ENCODE peak calls at places on chromosomes 5 and 9, in seven cellular contexts. M is IMR-90, G is astrocyte, J is A673, V is pancreas, A is SK-N-SH, Z is neural progenitor cell. X is an unnamed sample. For H3K9me3 and H3K4me1, the result is how much of the 10 kb centered on the place peaks cover.

GRCh38 chr9:37784291-37784639 is 599 bp downstream of the EXOSC3 start:
- DNase-seq in J (no peak), M (peak), Z (no peak), A (no peak), V (no peak), G (no peak), X (no peak)

GRCh38 chr5:94021246-94021645 is 279.8 kb upstream of the POU5F2 start:
- DNase-seq in J (peak), Z (no peak), M (peak), G (peak), V (peak), A (peak), X (no peak)

GRCh38 chr5:177473461-177473991 is at the start of gene DBN1:
- DNase-seq in V (no peak), A (peak), J (peak), G (no peak), M (no peak), Z (peak), X (peak)

GRCh38 chr5:142690641-142691040 is 4.8 kb upstream of the FGF1 start:
- DNase-seq in J (no peak), Z (no peak), V (no peak), M (no peak), A (no peak), G (no peak), X (no peak)

GRCh38 chr5:79702606-79703380 is 13.2 kb downstream of the CMYA5 start:
- DNase-seq in Z (peak), A (peak), J (peak), V (no peak), M (no peak), G (no peak), X (peak)

GRCh38 chr5:127958421-127959011 is 125.0 kb upstream of the SLC12A2 start:
- DNase-seq in Z (no peak), J (peak), A (no peak), G (no peak), M (no peak), V (no peak), X (no peak)

GRCh38 chr9:114098660-114099522 is at the start of gene KIF12:
- DNase-seq in Z (peak), M (no peak), V (peak), G (no peak), A (peak), J (peak), X (peak)

GRCh38 chr9:120893585-120893857 is 16.5 kb upstream of the PHF19 start:
- DNase-seq in G (peak), V (no peak), Z (no peak), A (no peak), M (peak), J (no peak), X (no peak)

GRCh38 chr9:93672622-93673270 is 96.4 kb downstream of the PHF2 start:
- DNase-seq in A (peak), M (no peak), J (no peak), V (no peak), G (no peak), Z (no peak), X (no peak)

GRCh38 chr5:139091439-139092156 is 106.6 kb downstream of the SIL1 start:
- DNase-seq in Z (peak), G (no peak), V (no peak), J (no peak), A (no peak), M (no peak), X (no peak)

GRCh38 chr9:68979538-68980314 is 34.2 kb downstream of the PRKACG start:
- DNase-seq in A (no peak), V (no peak), M (no peak), Z (no peak), J (peak), G (no peak), X (no peak)

GRCh38 chr9:95511232-95511951 is 5.4 kb downstream of the PTCH1 start:
- DNase-seq in A (no peak), J (peak), M (peak), Z (peak), G (no peak), V (no peak), X (peak)

GRCh38 chr5:62686692-62687091 is 108.1 kb downstream of the LRRC70 start:
- DNase-seq in M (no peak), G (no peak), Z (no peak), J (no peak), V (no peak), A (no peak), X (no peak)

GRCh38 chr9:78054180-78054579 is 22.6 kb upstream of the GNAQ start:
- DNase-seq in V (no peak), J (no peak), G (no peak), A (no peak), M (no peak), Z (no peak), X (no peak)

GRCh38 chr5:10535237-10535530 is 28.7 kb upstream of the ANKRD33B start:
- DNase-seq in G (no peak), Z (no peak), M (no peak), J (no peak), V (no peak), A (no peak), X (no peak)

GRCh38 chr5:135308245-135308644 is 90.8 kb downstream of the MACROH2A1 start:
- DNase-seq in V (no peak), J (no peak), A (no peak), M (peak), G (peak), Z (no peak), X (no peak)

GRCh38 chr5:56685503-56686217 is 129.7 kb upstream of the MAP3K1 start:
- DNase-seq in V (no peak), Z (no peak), G (no peak), J (no peak), A (no peak), M (peak), X (no peak)

GRCh38 chr5:143495124-143495523 is 91.6 kb upstream of the NR3C1 start:
- DNase-seq in V (no peak), M (peak), G (no peak), A (no peak), J (peak), Z (no peak), X (no peak)

GRCh38 chr9:129109952-129110739 is 447 bp downstream of the CRAT start:
- DNase-seq in J (no peak), V (peak), M (peak), G (no peak), Z (no peak), A (no peak), X (peak)

GRCh38 chr9:93659044-93659836 is 82.9 kb downstream of the PHF2 start:
- DNase-seq in J (no peak), V (no peak), Z (no peak), G (no peak), A (no peak), M (no peak), X (peak)

GRCh38 chr9:82539126-82539525 is 523.8 kb downstream of the RASEF start:
- DNase-seq in V (no peak), G (no peak), J (no peak), A (no peak), Z (no peak), M (no peak), X (no peak)

GRCh38 chr5:137366526-137366925 is 132.6 kb downstream of the SPOCK1 start:
- DNase-seq in A (peak), V (no peak), J (no peak), Z (no peak), G (peak), M (no peak), X (no peak)

GRCh38 chr5:81922790-81923398 is 48.9 kb upstream of the ATG10 start:
- DNase-seq in M (no peak), Z (no peak), A (peak), J (no peak), V (no peak), G (no peak), X (peak)

GRCh38 chr9:138062196-138062595 is 184.6 kb downstream of the CACNA1B start:
- DNase-seq in A (no peak), M (no peak), Z (no peak), V (no peak), G (no peak), J (no peak), X (no peak)

GRCh38 chr5:116646611-116647289 is 72.1 kb upstream of the SEMA6A start:
- DNase-seq in J (no peak), A (no peak), V (no peak), M (no peak), G (no peak), Z (no peak), X (no peak)

GRCh38 chr5:10215366-10215765 is 34.3 kb downstream of the ATPSCKMT start:
- DNase-seq in G (no peak), M (no peak), J (no peak), V (no peak), A (no peak), Z (no peak), X (no peak)

GRCh38 chr9:7780261-7780988 is 19.2 kb downstream of the DMAC1 start:
- DNase-seq in Z (peak), J (no peak), V (no peak), M (peak), G (peak), A (no peak), X (no peak)

GRCh38 chr9:88236531-88237453 is 98.5 kb upstream of the SPATA31C2 start:
- DNase-seq in A (no peak), J (no peak), G (peak), Z (no peak), M (peak), V (peak), X (no peak)

GRCh38 chr5:159902444-159903121 is 13.7 kb upstream of the ADRA1B start:
- DNase-seq in V (no peak), G (peak), M (peak), Z (no peak), A (no peak), J (no peak), X (no peak)

GRCh38 chr5:154479160-154479943 is 1.3 kb upstream of the HAND1 start:
- DNase-seq in V (no peak), A (no peak), M (no peak), Z (peak), J (no peak), G (no peak), X (no peak)
- H3K9me3 ChIP-seq in V (under half), A (under half), M (under half), Z (under half), J (under half), G (under half), X (under half)

GRCh38 chr5:68476854-68477253 is 261.3 kb downstream of the PIK3R1 start:
- DNase-seq in Z (no peak), A (no peak), M (no peak), V (no peak), J (no peak), G (no peak), X (no peak)
- TF ChIP-seq CTCF in Z (peak), A (peak), M (no peak), V (no peak), J (peak), G (no peak), X (peak)

GRCh38 chr5:132814441-132815294 is 1.6 kb downstream of the SOWAHA start:
- DNase-seq in A (no peak), Z (peak), M (no peak), J (no peak), G (no peak), V (no peak), X (no peak)
- H3K4me1 ChIP-seq in A (under half), Z (under half), M (under half), J (under half), G (under half), V (under half), X (under half)

GRCh38 chr9:111952559-111952958 is 55.9 kb downstream of the UGCG start:
- DNase-seq in J (no peak), A (no peak), G (peak), M (peak), V (no peak), Z (no peak), X (no peak)

GRCh38 chr9:111948958-111949357 is 52.3 kb downstream of the UGCG start:
- DNase-seq in Z (no peak), J (no peak), M (peak), G (no peak), A (no peak), V (no peak), X (no peak)

GRCh38 chr9:111953444-111953843 is 56.8 kb downstream of the UGCG start:
- DNase-seq in G (no peak), Z (no peak), A (no peak), J (no peak), M (no peak), V (no peak), X (no peak)

GRCh38 chr9:111945216-111945615 is 48.6 kb downstream of the UGCG start:
- DNase-seq in A (no peak), G (peak), V (no peak), Z (no peak), M (peak), J (no peak), X (no peak)

DNA sequence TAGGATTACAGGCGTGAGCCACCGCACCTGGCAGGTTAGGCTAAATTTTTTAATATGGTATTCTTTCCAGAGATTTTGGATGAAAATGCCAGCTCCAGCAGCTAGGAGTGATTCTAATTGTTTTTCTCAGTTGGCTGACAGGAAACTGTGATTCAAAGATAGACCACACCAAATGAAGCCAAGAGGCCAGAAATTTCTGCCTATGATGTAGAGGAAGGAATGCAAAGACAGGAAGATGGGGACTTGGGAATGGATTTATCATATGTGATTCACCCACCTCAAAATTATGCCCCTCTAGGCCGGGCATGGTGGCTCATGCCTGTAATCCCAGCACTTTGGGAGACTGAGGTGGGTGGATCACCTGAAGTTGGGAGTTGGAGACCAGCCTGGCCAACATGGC is 53.3 kb downstream of the UGCG start:
- DNase-seq in J (no peak), Z (no peak), M (peak), A (no peak), V (no peak), G (peak), X (no peak)
- H3K9me3 ChIP-seq in J (under half), Z (under half), M (under half), A (under half), V (under half), G (under half), X (under half)

GRCh38 chr5:71836084-71836483 is 117.0 kb downstream of the CARTPT start:
- DNase-seq in M (peak), V (no peak), G (peak), Z (no peak), J (peak), A (peak), X (no peak)
- TF ChIP-seq CTCF in M (peak), V (no peak), G (peak), Z (peak), J (peak), A (peak), X (peak)

DNA sequence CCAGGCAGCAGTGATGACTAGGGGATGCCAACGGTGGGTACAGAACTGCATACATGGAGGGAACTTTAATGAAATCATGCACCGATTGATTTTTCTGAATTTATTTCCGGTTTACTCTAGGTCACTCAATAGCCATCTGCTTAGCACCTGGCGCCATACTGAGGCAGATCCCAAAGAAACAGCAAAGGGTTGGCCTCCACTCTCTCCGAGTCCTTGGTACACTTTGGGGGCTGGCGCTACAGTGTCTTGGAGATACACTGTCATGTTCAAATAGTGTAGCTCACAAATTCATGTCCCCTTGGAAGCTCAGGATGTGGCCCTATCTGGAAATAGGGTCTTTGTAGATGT is 116.3 kb downstream of the BOD1 start:
- DNase-seq in V (peak), Z (no peak), J (no peak), M (no peak), G (no peak), A (no peak), X (no peak)
- H3K4me1 ChIP-seq in V (under half), Z (under half), J (under half), M (under half), G (under half), A (under half), X (under half)

DNA sequence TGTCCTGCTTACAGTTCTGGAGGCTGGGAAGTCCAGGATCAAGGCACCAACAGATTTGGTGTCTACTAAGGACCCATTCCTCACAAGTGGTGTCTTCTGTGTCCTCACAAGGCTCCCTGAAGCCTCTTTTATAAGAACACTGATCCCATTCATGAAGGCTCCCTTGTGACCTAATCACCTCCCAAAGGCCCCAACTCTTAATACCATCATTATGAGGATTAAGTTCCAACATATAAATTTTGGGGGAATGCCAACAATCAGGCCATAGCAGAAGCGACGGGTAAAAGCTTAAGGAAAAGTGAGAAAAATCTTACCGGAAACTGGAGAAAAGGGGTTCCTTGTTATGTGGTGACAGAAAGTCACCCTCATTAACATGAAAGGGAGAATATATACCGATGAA is 11.2 kb downstream of the CTNNAL1 start:
- DNase-seq in Z (no peak), J (no peak), A (no peak), V (no peak), G (no peak), M (no peak), X (no peak)
- H3K9me3 ChIP-seq in Z (under half), J (under half), A (under half), V (under half), G (under half), M (under half), X (under half)

GRCh38 chr5:74943905-74944304 is 77.7 kb upstream of the FAM169A start:
- DNase-seq in J (no peak), A (no peak), V (no peak), Z (peak), M (no peak), G (no peak), X (no peak)
- TF ChIP-seq CTCF in J (peak), A (peak), V (no peak), Z (peak), M (peak), G (peak), X (peak)

GRCh38 chr9:131728961-131729360 is 10.9 kb downstream of the RAPGEF1 start:
- DNase-seq in G (no peak), J (no peak), M (no peak), A (peak), V (no peak), Z (no peak), X (peak)
- H3K4me1 ChIP-seq in G (under half), J (under half), M (under half), A (under half), V (under half), Z (under half), X (under half)

GRCh38 chr5:158552241-158552640 is 547.5 kb downstream of the EBF1 start:
- DNase-seq in Z (no peak), J (no peak), A (no peak), G (no peak), V (no peak), M (no peak), X (no peak)

GRCh38 chr5:158546080-158546479 is 553.6 kb downstream of the EBF1 start:
- DNase-seq in V (no peak), A (no peak), J (no peak), G (no peak), Z (no peak), M (no peak), X (no peak)

GRCh38 chr5:158553195-158553945 is 546.3 kb downstream of the EBF1 start:
- DNase-seq in J (no peak), V (no peak), Z (no peak), A (peak), G (peak), M (no peak), X (no peak)

GRCh38 chr5:158546748-158547147 is 553.0 kb downstream of the EBF1 start:
- DNase-seq in V (no peak), J (no peak), G (no peak), Z (no peak), M (no peak), A (no peak), X (no peak)

DNA sequence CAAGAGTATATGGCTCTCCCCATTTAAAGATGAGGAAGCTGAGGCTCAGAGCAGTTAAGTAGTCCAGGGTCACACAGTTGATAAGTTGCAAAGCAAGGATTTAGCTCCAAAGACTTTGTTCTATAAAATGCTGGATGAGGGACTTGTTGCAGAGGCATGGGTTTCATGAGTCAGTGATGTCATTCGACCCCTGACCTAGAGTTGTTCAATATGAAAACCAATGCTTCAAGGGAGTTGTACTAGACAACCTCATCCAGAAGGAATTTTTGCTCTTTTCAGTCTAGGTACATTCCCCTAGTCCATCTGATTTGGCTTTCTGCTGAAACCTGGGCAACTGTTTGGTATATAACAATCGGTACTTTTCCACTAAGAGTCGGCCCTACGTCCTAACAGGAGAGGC is 550.4 kb downstream of the EBF1 start:
- DNase-seq in Z (no peak), M (peak), A (no peak), V (no peak), J (no peak), G (no peak), X (no peak)
- H3K9me3 ChIP-seq in Z (under half), M (under half), A (under half), V (under half), J (under half), G (under half), X (under half)